ENCODE peak calls at places on chromosomes 4 and X, in eight cellular contexts. Y is brain microvascular endothelial cell; A is OCI-LY7; H is CD8-positive, alpha-beta memory T cell; Z is MM.1S; M is ovary; P is colonic mucosa; O is CD8-positive, alpha-beta T cell. D is an unnamed sample.

GRCh38 chrX:10512258-10512657 is 108.1 kb downstream of the MID1 start:
- DNase-seq in A (no peak), O (no peak), Z (no peak), M (no peak), Y (peak; percentile 38), H (no peak), P (no peak), D (peak; percentile 2)

GRCh38 chr4:123468479-123469031 is 72.0 kb downstream of the SPRY1 start:
- DNase-seq in O (no peak), Z (no peak), M (no peak), H (no peak), A (no peak), P (no peak), Y (no peak), D (no peak)

GRCh38 chr4:41632481-41633073 is 94.6 kb downstream of the LIMCH1 start:
- DNase-seq in O (no peak), P (no peak), Y (no peak), M (no peak), H (no peak), Z (no peak), A (no peak), D (no peak)

GRCh38 chrX:63920875-63921274 is 135.9 kb upstream of the ARHGEF9 start:
- DNase-seq in O (no peak), A (peak; percentile 1), Z (peak; percentile 13), P (no peak), Y (no peak), M (no peak), H (no peak), D (no peak)

GRCh38 chr4:108143515-108143914 is 25.2 kb downstream of the LEF1 start:
- DNase-seq in M (no peak), O (no peak), A (no peak), Z (no peak), Y (no peak), H (no peak), P (no peak), D (no peak)

GRCh38 chrX:134181261-134181660 is 55.7 kb upstream of the CCDC160 start:
- DNase-seq in P (no peak), M (no peak), Z (no peak), A (no peak), Y (no peak), H (no peak), O (no peak), D (no peak)

GRCh38 chrX:54042609-54043010 is 1.7 kb downstream of the PHF8 start:
- DNase-seq in O (peak; percentile 54), H (peak; percentile 65), Y (peak; percentile 50), M (peak; percentile 60), A (peak; percentile 72), Z (peak; percentile 51), P (peak; percentile 26), D (no peak)

GRCh38 chr4:126346654-126347053 is 1031.9 kb downstream of the FAT4 start:
- DNase-seq in O (no peak), A (no peak), Z (no peak), M (no peak), Y (no peak), P (no peak), H (no peak), D (no peak)

GRCh38 chr4:164508126-164508525 is 245.8 kb upstream of the SMIM31 start:
- DNase-seq in Z (no peak), O (no peak), P (no peak), A (no peak), Y (peak; percentile 42), H (no peak), M (no peak), D (no peak)

GRCh38 chrX:103063191-103063845 is 653 bp downstream of the BEX1 start:
- DNase-seq in M (peak; percentile 15), Y (peak; percentile 32), H (no peak), O (no peak), Z (peak; percentile 29), P (no peak), A (no peak), D (no peak)

GRCh38 chr4:115332078-115332477 is 218.7 kb upstream of the NDST4 start:
- DNase-seq in P (no peak), Z (no peak), A (no peak), O (no peak), Y (no peak), M (no peak), H (no peak), D (no peak)

GRCh38 chr4:1788254-1788973 is 4.7 kb upstream of the FGFR3 start:
- DNase-seq in H (no peak), P (no peak), A (no peak), M (no peak), Z (no peak), Y (no peak), O (no peak), D (no peak)

GRCh38 chr4:94819371-94819770 is 61.6 kb downstream of the BMPR1B start:
- DNase-seq in A (no peak), Y (no peak), M (no peak), H (no peak), P (no peak), Z (no peak), O (no peak), D (no peak)

GRCh38 chr4:6926681-6927478 is 17.3 kb downstream of the TBC1D14 start:
- DNase-seq in Z (no peak), H (peak; percentile 65), O (peak; percentile 67), P (peak; percentile 92), M (no peak), A (no peak), Y (peak; percentile 29), D (no peak)

GRCh38 chr4:128287159-128287870 is at the start of gene PGRMC2:
- DNase-seq in O (no peak), A (peak; percentile 54), H (no peak), M (peak; percentile 47), Z (peak; percentile 34), Y (peak; percentile 24), P (peak; percentile 50), D (no peak)

GRCh38 chrX:116607766-116608165 is 145.0 kb upstream of the CT83 start:
- DNase-seq in M (no peak), P (no peak), H (no peak), Z (no peak), O (no peak), Y (no peak), A (no peak), D (peak; percentile 0)

GRCh38 chrX:111182938-111183337 is 86.9 kb downstream of the PAK3 start:
- DNase-seq in H (no peak), O (no peak), A (no peak), Z (no peak), M (no peak), Y (no peak), P (no peak), D (no peak)

GRCh38 chr4:80154547-80154933 is 42.8 kb upstream of the PRDM8 start:
- DNase-seq in M (no peak), A (no peak), O (no peak), P (no peak), H (no peak), Y (no peak), Z (no peak), D (no peak)

GRCh38 chrX:71532078-71532752 is 689 bp upstream of the OGT start:
- DNase-seq in H (peak; percentile 80), Z (peak; percentile 41), P (peak; percentile 42), O (peak; percentile 64), A (peak; percentile 45), Y (peak; percentile 35), M (no peak), D (peak; percentile 51)

GRCh38 chrX:71533850-71534515 is 1.1 kb downstream of the OGT start:
- DNase-seq in H (peak; percentile 73), Z (peak; percentile 54), A (peak; percentile 70), O (peak; percentile 73), Y (peak; percentile 45), M (peak; percentile 32), P (peak; percentile 45), D (no peak)

GRCh38 chrX:71532753-71533425 is at the start of gene OGT:
- DNase-seq in A (peak; percentile 98), Y (peak; percentile 95), O (peak; percentile 93), Z (peak; percentile 97), H (peak; percentile 97), M (peak; percentile 94), P (peak; percentile 94), D (peak; percentile 91)

GRCh38 chrX:71534773-71535544 is 2.1 kb downstream of the OGT start:
- DNase-seq in Z (no peak), M (no peak), O (no peak), H (no peak), A (no peak), Y (no peak), P (no peak), D (no peak)

DNA sequence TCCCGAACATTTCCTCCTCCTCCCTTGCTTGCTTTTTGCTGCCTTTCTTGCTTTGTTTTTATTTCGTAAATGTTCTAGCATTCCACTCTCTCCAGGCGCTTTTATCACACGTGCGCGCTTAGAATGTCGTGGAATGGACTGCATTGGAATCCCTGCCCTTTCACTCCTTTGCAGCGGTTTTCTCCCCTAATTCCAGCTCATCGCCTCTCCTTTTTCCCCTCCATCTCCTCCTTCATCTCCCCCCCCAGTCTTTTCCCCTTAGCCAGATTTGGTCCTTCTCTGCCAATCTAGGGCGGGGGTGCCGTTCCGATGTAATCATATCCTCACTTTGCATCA is 578 bp downstream of the OGT start:
- DNase-seq in A (peak; percentile 8), P (no peak), H (no peak), M (no peak), O (no peak), Z (no peak), Y (no peak), D (no peak)
- H3K27ac ChIP-seq in A (peak overlapping the region; percentile 75), P (peak overlapping the region; percentile 82), H (peak overlapping the region; percentile 89), M (peak overlapping the region; percentile 80), O (peak overlapping the region; percentile 98), Z (peak overlapping the region; percentile 92), Y (peak overlapping the region; percentile 77), D (peak overlapping the region; percentile 75)

GRCh38 chrX:3176439-3176820 is 135.2 kb downstream of the ARSF start:
- DNase-seq in P (no peak), H (no peak), Z (no peak), M (no peak), O (no peak), Y (no peak), A (no peak), D (no peak)
- H3K27ac ChIP-seq in P (no peak overlapping the region), H (no peak overlapping the region), Z (no peak overlapping the region), M (no peak overlapping the region), O (no peak overlapping the region), Y (peak overlapping the region; percentile 56), A (no peak overlapping the region), D (peak overlapping the region; percentile 17)

DNA sequence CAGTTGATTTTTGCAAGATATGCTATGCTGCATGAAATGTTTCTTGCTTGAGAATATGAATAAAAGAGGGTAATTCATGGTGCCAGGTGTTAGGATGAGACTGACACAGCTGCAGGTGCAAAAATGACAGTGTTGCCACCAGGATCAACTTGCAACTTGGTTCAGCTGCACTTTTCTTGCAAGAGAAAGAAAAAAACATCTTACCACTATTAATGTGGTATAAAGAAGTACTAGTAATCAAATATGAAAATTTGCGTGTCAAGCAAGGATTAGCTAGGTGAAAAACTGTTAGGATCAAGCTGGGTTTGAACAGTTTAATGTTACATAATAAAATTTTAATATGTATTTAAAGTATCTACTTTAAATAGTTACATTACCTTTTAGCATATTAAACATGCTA is 49.6 kb downstream of the CHIC2 start:
- DNase-seq in Y (no peak), M (no peak), H (no peak), Z (no peak), O (no peak), P (no peak), A (peak; percentile 80), D (no peak)
- H3K27ac ChIP-seq in Y (no peak overlapping the region), M (no peak overlapping the region), H (no peak overlapping the region), Z (no peak overlapping the region), O (no peak overlapping the region), P (no peak overlapping the region), A (peak overlapping the region; percentile 87), D (no peak overlapping the region)

DNA sequence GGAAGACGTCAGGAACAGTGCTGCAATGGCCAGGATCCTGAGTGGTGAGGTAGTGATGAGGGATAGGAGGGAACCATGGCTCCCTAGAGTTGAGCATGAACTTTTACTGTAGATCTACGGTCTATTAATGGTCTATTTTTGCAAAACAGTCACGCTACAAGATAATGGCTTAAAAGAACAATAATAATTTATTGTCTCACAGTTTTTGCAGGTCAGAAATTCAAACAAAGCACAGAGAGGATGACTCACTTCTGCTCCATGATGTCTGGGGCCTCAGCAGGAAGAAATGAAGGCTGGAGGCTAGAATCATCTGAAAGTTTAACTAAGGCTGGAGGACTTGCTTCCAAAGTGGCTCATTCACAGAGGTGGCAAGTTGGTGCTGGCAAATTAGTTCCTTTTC is 538.3 kb downstream of the STIM2 start:
- DNase-seq in O (no peak), M (no peak), H (no peak), Z (no peak), P (no peak), Y (no peak), A (no peak), D (no peak)
- H3K27ac ChIP-seq in O (no peak overlapping the region), M (no peak overlapping the region), H (no peak overlapping the region), Z (no peak overlapping the region), P (no peak overlapping the region), Y (no peak overlapping the region), A (no peak overlapping the region), D (no peak overlapping the region)